ENCODE peak calls at places on chromosomes 7 and 10, in nine cellular contexts. Z is activated CD8-positive, alpha-beta memory T cell treated with anti-CD3 and anti-CD28 coated beads for 4 hours; G is thoracic aorta; A is CD4-positive, alpha-beta T cell; T is Right ventricle myocardium superior; K is left ventricle myocardium inferior; D is EH; S is activated effector memory CD4-positive, alpha-beta T cell treated with anti-CD3 and anti-CD28 coated beads, Interleukin-2, amount 50 U/mL, for 16 hours; B is stimulated activated CD4-positive, alpha-beta T cell treated with anti-CD3 and anti-CD28 coated beads, Interleukin-2, amount 100 ng/mL, for 24 hours. Y is an unnamed sample.

GRCh38 chr7:43869898-43870240 is 552 bp upstream of the MRPS24 start:
- DNase-seq in A (no peak), D (peak), Z (no peak), S (no peak), K (no peak), G (no peak), T (no peak), B (peak), Y (no peak)

GRCh38 chr7:43530553-43531410 is 52.1 kb upstream of the STK17A start:
- DNase-seq in D (no peak), Z (no peak), A (no peak), S (no peak), B (no peak), G (no peak), T (no peak), K (no peak), Y (no peak)

GRCh38 chr7:29262191-29262917 is 67.8 kb downstream of the CHN2 start:
- DNase-seq in A (no peak), T (no peak), K (no peak), D (no peak), S (no peak), B (no peak), Z (no peak), G (no peak), Y (no peak)

GRCh38 chr7:40219917-40220316 is 85.1 kb downstream of the SUGCT start:
- DNase-seq in A (no peak), G (no peak), B (no peak), S (no peak), Z (no peak), K (no peak), D (peak), T (no peak), Y (no peak)

GRCh38 chr10:3548096-3548495 is 236.9 kb downstream of the KLF6 start:
- DNase-seq in D (peak), B (no peak), T (no peak), Z (no peak), A (no peak), K (no peak), S (no peak), G (no peak), Y (no peak)

GRCh38 chr7:98930464-98930863 is 52.1 kb downstream of the TRRAP start:
- DNase-seq in D (no peak), Z (no peak), S (peak), K (no peak), G (no peak), T (no peak), A (no peak), B (peak), Y (no peak)

GRCh38 chr7:19327011-19327410 is 181.8 kb upstream of the FERD3L start:
- DNase-seq in G (no peak), K (no peak), Z (no peak), D (peak), T (no peak), S (no peak), A (no peak), B (no peak), Y (no peak)

GRCh38 chr7:4074994-4075393 is 607.1 kb upstream of the FOXK1 start:
- DNase-seq in Z (no peak), T (no peak), B (no peak), G (no peak), S (no peak), A (no peak), K (no peak), D (no peak), Y (no peak)

GRCh38 chr10:33832124-33832787 is 497.8 kb upstream of the NRP1 start:
- DNase-seq in G (no peak), A (no peak), B (no peak), K (no peak), S (no peak), T (no peak), D (no peak), Z (no peak), Y (no peak)

GRCh38 chr7:148672041-148672440 is 26.7 kb upstream of the CUL1 start:
- DNase-seq in D (peak), Z (no peak), T (no peak), K (no peak), B (no peak), A (no peak), G (no peak), S (no peak), Y (no peak)

GRCh38 chr7:129498021-129498420 is 4.3 kb upstream of the SMKR1 start:
- DNase-seq in G (no peak), S (no peak), K (no peak), A (no peak), T (no peak), D (no peak), B (no peak), Z (no peak), Y (no peak)

GRCh38 chr10:5666324-5667220 is at the start of gene ASB13:
- DNase-seq in D (peak), A (peak), K (peak), G (no peak), T (peak), B (peak), Z (no peak), S (peak), Y (peak)

GRCh38 chr10:58179238-58179637 is 88.5 kb downstream of the IPMK start:
- DNase-seq in T (no peak), A (no peak), G (no peak), Z (no peak), S (no peak), D (no peak), K (no peak), B (no peak), Y (no peak)

GRCh38 chr7:158023563-158024350 is 563.9 kb downstream of the PTPRN2 start:
- DNase-seq in K (no peak), Z (no peak), B (no peak), D (no peak), A (peak), T (peak), S (no peak), G (no peak), Y (peak)

GRCh38 chr10:71964669-71965515 is 697 bp downstream of the CHST3 start:
- DNase-seq in T (peak), B (peak), D (peak), G (no peak), Z (peak), A (no peak), K (peak), S (peak), Y (no peak)

GRCh38 chr10:103745264-103746247 is 109.8 kb downstream of the SH3PXD2A start:
- DNase-seq in A (peak), Z (peak), T (no peak), D (peak), K (no peak), G (no peak), S (peak), B (peak), Y (no peak)

GRCh38 chr10:71246591-71247143 is 34.3 kb downstream of the UNC5B start:
- DNase-seq in G (no peak), Z (no peak), B (no peak), S (no peak), K (peak), D (no peak), T (peak), A (no peak), Y (no peak)

GRCh38 chr7:28629216-28629848 is 217.0 kb downstream of the CREB5 start:
- DNase-seq in B (no peak), D (peak), A (no peak), K (peak), T (peak), G (no peak), S (no peak), Z (no peak), Y (no peak)

GRCh38 chr7:46607176-46607575 is 686.1 kb upstream of the IGFBP3 start:
- DNase-seq in S (no peak), A (no peak), G (no peak), D (no peak), B (no peak), K (peak), Z (no peak), T (peak), Y (no peak)

GRCh38 chr10:132889556-132889955 is 52.8 kb downstream of the CFAP46 start:
- DNase-seq in D (no peak), Z (no peak), T (no peak), K (no peak), G (no peak), S (peak), B (no peak), A (peak), Y (peak)

GRCh38 chr7:101342892-101343291 is 19.8 kb upstream of the COL26A1 start:
- DNase-seq in S (no peak), G (no peak), T (no peak), Z (no peak), K (no peak), B (no peak), A (no peak), D (no peak), Y (no peak)

GRCh38 chr10:34049887-34050286 is 715.4 kb upstream of the NRP1 start:
- DNase-seq in D (peak), A (no peak), S (no peak), B (peak), K (no peak), Z (no peak), T (no peak), G (no peak), Y (no peak)

GRCh38 chr7:44981035-44981706 is 2.4 kb upstream of the MYO1G start:
- DNase-seq in G (no peak), Z (no peak), B (no peak), D (no peak), A (no peak), T (peak), S (no peak), K (no peak), Y (no peak)

GRCh38 chr10:111923032-111923431 is 260.5 kb downstream of the GPAM start:
- DNase-seq in K (no peak), T (no peak), B (no peak), A (no peak), D (no peak), Z (no peak), S (no peak), G (no peak), Y (no peak)

GRCh38 chr10:52121688-52122087 is 192.4 kb upstream of the DKK1 start:
- DNase-seq in Z (no peak), K (no peak), G (no peak), A (no peak), T (no peak), B (no peak), D (peak), S (no peak), Y (no peak)

GRCh38 chr7:65239707-65240352 is 133.8 kb upstream of the ZNF92 start:
- DNase-seq in B (no peak), A (no peak), K (no peak), G (no peak), D (no peak), S (no peak), Z (no peak), T (peak), Y (peak)

GRCh38 chr7:119640861-119641260 is 632.1 kb upstream of the KCND2 start:
- DNase-seq in K (no peak), G (no peak), Z (no peak), B (no peak), D (no peak), A (no peak), S (no peak), T (no peak), Y (no peak)

GRCh38 chr10:52729259-52730104 is 43.1 kb downstream of the MBL2 start:
- DNase-seq in A (no peak), B (no peak), T (no peak), S (no peak), D (peak), K (no peak), G (no peak), Z (no peak), Y (no peak)

GRCh38 chr7:8151161-8151560 is 110.8 kb downstream of the ICA1 start:
- DNase-seq in K (no peak), A (no peak), T (no peak), S (no peak), D (no peak), B (no peak), G (no peak), Z (no peak), Y (no peak)

Y was measured in upper lobe of right lung.